ENCODE peak calls at places on chromosomes 11 and 22, in eight cellular contexts. I is Daoy; G is anterior cingulate cortex; V is stimulated activated CD4-positive, alpha-beta T cell treated with anti-CD3 and anti-CD28 coated beads, TNF-alpha, amount 100 ng/mL, for 1 hour; O is BJ; L is GM13977; C is vagina; F is mesendoderm. W is an unnamed sample.

GRCh38 chr11:121328967-121329653 is 36.5 kb downstream of the SC5D start:
- DNase-seq in G (no peak), V (no peak), L (peak; percentile 31), F (peak; percentile 18), O (no peak), I (no peak), C (no peak), W (no peak)

GRCh38 chr11:57399221-57399620 is 8.8 kb upstream of the PRG2 start:
- DNase-seq in V (no peak), C (no peak), O (no peak), L (no peak), F (peak; percentile 8), I (peak; percentile 59), G (no peak), W (no peak)

GRCh38 chr22:47543447-47543846 is 781.0 kb downstream of the TBC1D22A start:
- DNase-seq in V (no peak), L (no peak), G (no peak), C (no peak), O (no peak), F (no peak), I (no peak), W (no peak)

GRCh38 chr22:50305658-50306566 is 1.5 kb downstream of the PLXNB2 start:
- DNase-seq in V (no peak), O (peak; percentile 77), I (peak; percentile 93), G (peak; percentile 67), F (peak; percentile 53), C (peak; percentile 94), L (peak; percentile 86), W (peak; percentile 49)

GRCh38 chr22:49328630-49329405 is 498.9 kb downstream of the BRD1 start:
- DNase-seq in C (peak; percentile 47), I (no peak), O (no peak), F (no peak), L (peak; percentile 4), G (no peak), V (no peak), W (no peak)

GRCh38 chr22:44578115-44578457 is 80.1 kb upstream of the RTL6 start:
- DNase-seq in I (no peak), L (no peak), C (peak; percentile 25), V (no peak), F (no peak), G (no peak), O (no peak), W (peak; percentile 8)

GRCh38 chr11:78666675-78667129 is 92.0 kb upstream of the NARS2 start:
- DNase-seq in V (no peak), O (no peak), C (no peak), F (no peak), L (no peak), I (no peak), G (no peak), W (no peak)

GRCh38 chr11:20363500-20364411 is at the start of gene HTATIP2:
- DNase-seq in I (peak; percentile 73), O (no peak), L (peak; percentile 83), G (peak; percentile 64), V (peak; percentile 26), F (peak; percentile 78), C (no peak), W (peak; percentile 88)

GRCh38 chr11:77506857-77507256 is 33.0 kb upstream of the PAK1 start:
- DNase-seq in G (no peak), I (peak; percentile 59), C (no peak), F (no peak), L (no peak), O (no peak), V (no peak), W (no peak)

GRCh38 chr22:28795932-28796856 is 4.2 kb downstream of the XBP1 start:
- DNase-seq in V (no peak), L (peak; percentile 37), C (no peak), F (no peak), I (no peak), O (no peak), G (no peak), W (no peak)

GRCh38 chr11:8442301-8442700 is 151.7 kb downstream of the STK33 start:
- DNase-seq in I (no peak), F (peak; percentile 79), V (no peak), O (no peak), C (no peak), G (no peak), L (no peak), W (no peak)

GRCh38 chr11:11135820-11136476 is 217.1 kb downstream of the CSNK2A3 start:
- DNase-seq in G (no peak), F (peak; percentile 57), O (no peak), L (no peak), C (no peak), I (no peak), V (no peak), W (no peak)

GRCh38 chr22:27580311-27580897 is 221.2 kb downstream of the MN1 start:
- DNase-seq in I (peak; percentile 53), F (no peak), V (no peak), C (no peak), L (no peak), O (no peak), G (no peak), W (no peak)

GRCh38 chr11:33722579-33723234 is 13.5 kb downstream of the CD59 start:
- DNase-seq in L (peak; percentile 56), V (no peak), F (peak; percentile 53), O (no peak), G (no peak), C (no peak), I (peak; percentile 90), W (no peak)

GRCh38 chr11:90204832-90205646 is 17.8 kb downstream of the CHORDC1 start:
- DNase-seq in I (peak; percentile 15), L (peak; percentile 20), F (peak; percentile 63), G (no peak), V (no peak), C (no peak), O (no peak), W (peak; percentile 48)

GRCh38 chr11:71451596-71452353 is 1.2 kb upstream of the NADSYN1 start:
- DNase-seq in C (no peak), I (no peak), G (no peak), L (no peak), V (no peak), O (no peak), F (peak; percentile 78), W (no peak)

GRCh38 chr22:39469681-39470461 is 13.1 kb downstream of the MGAT3 start:
- DNase-seq in V (no peak), G (peak; percentile 34), I (no peak), F (no peak), C (no peak), O (no peak), L (no peak), W (peak; percentile 45)

GRCh38 chr22:47129902-47130301 is 367.5 kb downstream of the TBC1D22A start:
- DNase-seq in G (no peak), O (no peak), L (no peak), C (no peak), I (no peak), F (no peak), V (no peak), W (no peak)

GRCh38 chr11:47464479-47464878 is 15.5 kb upstream of the RAPSN start:
- DNase-seq in O (no peak), C (no peak), L (no peak), G (no peak), F (peak; percentile 42), I (peak; percentile 58), V (no peak), W (peak; percentile 94)

GRCh38 chr11:44760477-44760872 is 33.7 kb downstream of the TSPAN18 start:
- DNase-seq in F (no peak), O (no peak), V (no peak), G (no peak), I (no peak), L (no peak), C (peak; percentile 56), W (no peak)

GRCh38 chr11:46272816-46273427 is 4.5 kb upstream of the CREB3L1 start:
- DNase-seq in L (no peak), F (no peak), O (no peak), I (peak; percentile 79), V (no peak), C (no peak), G (no peak), W (no peak)

GRCh38 chr22:29108137-29108536 is 35.3 kb downstream of the KREMEN1 start:
- DNase-seq in L (no peak), G (no peak), C (no peak), I (peak; percentile 36), F (no peak), O (no peak), V (no peak), W (no peak)

GRCh38 chr11:66219846-66220565 is 48.4 kb upstream of the RAB1B start:
- DNase-seq in L (no peak), I (no peak), V (no peak), G (no peak), F (no peak), C (peak; percentile 64), O (no peak), W (no peak)

GRCh38 chr11:73717136-73717535 is 43.7 kb downstream of the RAB6A start:
- DNase-seq in V (no peak), I (no peak), L (no peak), F (no peak), C (no peak), G (no peak), O (no peak), W (no peak)

GRCh38 chr11:131412061-131412460 is 41.6 kb downstream of the NTM start:
- DNase-seq in I (no peak), V (no peak), F (no peak), O (no peak), L (no peak), G (no peak), C (no peak), W (no peak)

GRCh38 chr11:17541330-17541885 is 2.8 kb downstream of the USH1C start:
- DNase-seq in V (no peak), F (no peak), L (no peak), G (no peak), C (no peak), I (no peak), O (no peak), W (no peak)

GRCh38 chr11:27124514-27125264 is 84.1 kb downstream of the BBOX1 start:
- DNase-seq in F (peak; percentile 8), O (no peak), G (no peak), V (no peak), L (no peak), C (no peak), I (no peak), W (no peak)

GRCh38 chr11:130623909-130624668 is 175.6 kb downstream of the ADAMTS15 start:
- DNase-seq in G (no peak), F (no peak), V (no peak), I (peak; percentile 24), L (no peak), O (no peak), C (no peak), W (no peak)

GRCh38 chr11:47257518-47258316 is at the start of gene NR1H3:
- DNase-seq in L (peak; percentile 42), F (peak; percentile 91), V (no peak), O (no peak), I (peak; percentile 52), C (peak; percentile 94), G (peak; percentile 52), W (no peak)